ENCODE peak calls at places on chromosome 12, in six cellular contexts. B is stimulated activated CD4-positive, alpha-beta T cell treated with anti-CD3 and anti-CD28 coated beads, Interleukin-1b, Interleukin-23, amount 100 ng/mL, for 1 hour; P is AG08395; U is RWPE1; Y is ureter; H is CD4-positive, CD25-positive, alpha-beta regulatory T cell. X is an unnamed sample.
A peak's percentile ranks its signal among the peaks of the same experiment; 100 is the strongest.

GRCh38 chr12:116492703-116493324 is 66.4 kb upstream of the MAP1LC3B2 start:
- DNase-seq in P (peak; percentile 67), H (no peak), Y (no peak), U (peak; percentile 50), B (no peak), X (no peak)

GRCh38 chr12:80211671-80212070 is 112.3 kb downstream of the OTOGL start:
- DNase-seq in B (no peak), Y (no peak), U (no peak), P (no peak), H (no peak), X (no peak)

GRCh38 chr12:132429932-132430643 is 59.9 kb upstream of the FBRSL1 start:
- DNase-seq in U (peak; percentile 67), B (no peak), P (no peak), H (peak; percentile 52), Y (no peak), X (no peak)

GRCh38 chr12:18564306-18564705 is 173.5 kb downstream of the PLCZ1 start:
- DNase-seq in U (no peak), B (no peak), Y (no peak), H (no peak), P (no peak), X (no peak)

GRCh38 chr12:113482334-113482733 is 10.7 kb upstream of the LHX5 start:
- DNase-seq in Y (no peak), H (no peak), B (no peak), U (no peak), P (no peak), X (no peak)

GRCh38 chr12:93868771-93869170 is 191.6 kb downstream of the CRADD start:
- DNase-seq in H (no peak), U (no peak), Y (no peak), B (no peak), P (peak; percentile 50), X (no peak)

GRCh38 chr12:105214670-105215375 is 21.2 kb downstream of the APPL2 start:
- DNase-seq in U (peak; percentile 37), Y (peak; percentile 59), H (no peak), P (no peak), B (no peak), X (no peak)

GRCh38 chr12:128336506-128336905 is 69.5 kb downstream of the TMEM132C start:
- DNase-seq in Y (no peak), H (no peak), U (no peak), B (no peak), P (no peak), X (no peak)

GRCh38 chr12:130818381-130819247 is 20.4 kb downstream of the STX2 start:
- DNase-seq in H (peak; percentile 63), Y (peak; percentile 56), P (peak; percentile 64), U (peak; percentile 87), B (peak; percentile 45), X (no peak)

GRCh38 chr12:8914716-8915526 is 612 bp downstream of the PHC1 start:
- DNase-seq in H (peak; percentile 58), Y (peak; percentile 57), B (peak; percentile 21), P (peak; percentile 41), U (peak; percentile 78), X (peak; percentile 61)

GRCh38 chr12:69671597-69671996 is 27.5 kb downstream of the BEST3 start:
- DNase-seq in H (no peak), P (no peak), U (no peak), B (no peak), Y (no peak), X (no peak)

GRCh38 chr12:124520258-124520657 is 47.2 kb downstream of the NCOR2 start:
- DNase-seq in P (no peak), H (no peak), B (no peak), U (peak; percentile 72), Y (peak; percentile 76), X (peak; percentile 82)

GRCh38 chr12:65624554-65625086 is 199.7 kb upstream of the HMGA2 start:
- DNase-seq in B (no peak), U (no peak), P (no peak), Y (no peak), H (no peak), X (no peak)

GRCh38 chr12:130650131-130650530 is 66.0 kb downstream of the RIMBP2 start:
- DNase-seq in Y (no peak), H (no peak), B (no peak), U (no peak), P (no peak), X (no peak)

X was measured in right atrium auricular region.